ENCODE peak calls at places on chromosomes 2 and 18, in five cellular contexts. J is SK-N-DZ; U is activated CD8-positive, alpha-beta memory T cell treated with anti-CD3 and anti-CD28 coated beads for 48 hours; I is NCI-H187; D is stimulated activated CD8-positive, alpha-beta memory T cell treated with anti-CD3 and anti-CD28 coated beads, Interleukin-2, amount 100 ng/mL, for 1 hour. A is an unnamed sample.

GRCh38 chr2:61420986-61421546 is 49.8 kb downstream of the USP34 start:
- DNase-seq in D (no peak), I (no peak), J (no peak), U (no peak), A (no peak)

GRCh38 chr2:32061973-32062861 is 1.1 kb upstream of the SPAST start:
- DNase-seq in U (no peak), I (no peak), D (no peak), J (peak), A (no peak)

GRCh38 chr2:62254424-62255266 is 58.7 kb downstream of the B3GNT2 start:
- DNase-seq in J (no peak), D (no peak), I (no peak), U (no peak), A (no peak)

GRCh38 chr2:120830096-120830830 is 94.6 kb downstream of the GLI2 start:
- DNase-seq in I (no peak), U (no peak), D (no peak), J (no peak), A (no peak)

GRCh38 chr18:76708727-76709353 is 113.5 kb upstream of the ZNF236 start:
- DNase-seq in D (no peak), I (no peak), U (no peak), J (no peak), A (no peak)

GRCh38 chr2:223046470-223047053 is 5.4 kb upstream of the KCNE4 start:
- DNase-seq in U (no peak), J (no peak), I (no peak), D (no peak), A (no peak)

GRCh38 chr2:95275151-95275515 is 884 bp downstream of the PROM2 start:
- DNase-seq in D (no peak), U (no peak), J (no peak), I (no peak), A (no peak)

GRCh38 chr2:206670531-206671319 is 28.4 kb downstream of the FAM237A start:
- DNase-seq in I (no peak), J (no peak), D (no peak), U (no peak), A (no peak)

GRCh38 chr18:41073372-41073954 is 881.6 kb upstream of the PIK3C3 start:
- DNase-seq in J (no peak), I (no peak), U (no peak), D (no peak), A (no peak)

A was measured in activated CD4-positive, CD25-positive, alpha-beta regulatory T cell treated with anti-CD3 and anti-CD28 coated beads, Interleukin-2, amount 50 U/mL, for 16 hours.